ENCODE peak calls at places on chromosome 15, in ten cellular contexts. One of them, this sample, is unnamed.

GRCh38 chr15:60121845-60122244 is 117.7 kb downstream of the FOXB1 start:
- DNase-seq in RWPE1: no peak
- DNase-seq in kidney tubule cell: peak; percentile 73
- DNase-seq in myocyte: no peak
- DNase-seq in GM12864: peak; percentile 41
- DNase-seq in HepG2: no peak
- DNase-seq in GM10248: no peak
- DNase-seq in hepatic stellate cell: no peak
- DNase-seq in Caco-2: no peak
- DNase-seq in hepatocyte: no peak
- DNase-seq in this sample: no peak

GRCh38 chr15:41377978-41378377 is 24.3 kb downstream of the NDUFAF1 start:
- DNase-seq in Caco-2: no peak
- DNase-seq in hepatocyte: no peak
- DNase-seq in hepatic stellate cell: no peak
- DNase-seq in myocyte: no peak
- DNase-seq in HepG2: no peak
- DNase-seq in RWPE1: peak; percentile 15
- DNase-seq in GM12864: no peak
- DNase-seq in kidney tubule cell: peak; percentile 40
- DNase-seq in GM10248: no peak
- DNase-seq in this sample: no peak

GRCh38 chr15:70423267-70423666 is 325.6 kb upstream of the TLE3 start:
- DNase-seq in HepG2: no peak
- DNase-seq in Caco-2: no peak
- DNase-seq in RWPE1: no peak
- DNase-seq in GM10248: no peak
- DNase-seq in kidney tubule cell: no peak
- DNase-seq in hepatic stellate cell: no peak
- DNase-seq in GM12864: no peak
- DNase-seq in myocyte: no peak
- DNase-seq in hepatocyte: no peak
- DNase-seq in this sample: no peak

GRCh38 chr15:95682129-95682528 is 648.4 kb upstream of the NR2F2 start:
- DNase-seq in myocyte: peak; percentile 26
- DNase-seq in GM12864: no peak
- DNase-seq in Caco-2: no peak
- DNase-seq in HepG2: no peak
- DNase-seq in RWPE1: no peak
- DNase-seq in GM10248: no peak
- DNase-seq in hepatocyte: no peak
- DNase-seq in kidney tubule cell: no peak
- DNase-seq in hepatic stellate cell: no peak
- DNase-seq in this sample: no peak

GRCh38 chr15:64775551-64776401 is at the start of gene RBPMS2:
- DNase-seq in HepG2: no peak
- DNase-seq in hepatocyte: peak; percentile 57
- DNase-seq in GM12864: no peak
- DNase-seq in kidney tubule cell: no peak
- DNase-seq in RWPE1: peak; percentile 21
- DNase-seq in Caco-2: no peak
- DNase-seq in hepatic stellate cell: no peak
- DNase-seq in GM10248: peak; percentile 68
- DNase-seq in myocyte: peak; percentile 7
- DNase-seq in this sample: no peak

GRCh38 chr15:75229191-75230015 is 27.7 kb downstream of the C15orf39 start:
- DNase-seq in GM10248: no peak
- DNase-seq in hepatocyte: no peak
- DNase-seq in Caco-2: peak; percentile 26
- DNase-seq in GM12864: no peak
- DNase-seq in myocyte: no peak
- DNase-seq in kidney tubule cell: no peak
- DNase-seq in RWPE1: no peak
- DNase-seq in HepG2: no peak
- DNase-seq in hepatic stellate cell: peak; percentile 71
- DNase-seq in this sample: no peak

GRCh38 chr15:25090073-25090733 is 135.4 kb downstream of the SNRPN start:
- DNase-seq in HepG2: no peak
- DNase-seq in GM12864: no peak
- DNase-seq in kidney tubule cell: no peak
- DNase-seq in hepatic stellate cell: no peak
- DNase-seq in RWPE1: no peak
- DNase-seq in hepatocyte: no peak
- DNase-seq in myocyte: no peak
- DNase-seq in GM10248: no peak
- DNase-seq in Caco-2: no peak
- DNase-seq in this sample: no peak

GRCh38 chr15:68783226-68784054 is 37.3 kb downstream of the ANP32A start:
- DNase-seq in RWPE1: peak; percentile 51
- DNase-seq in Caco-2: peak; percentile 48
- DNase-seq in kidney tubule cell: peak; percentile 35
- DNase-seq in hepatocyte: peak; percentile 51
- DNase-seq in hepatic stellate cell: no peak
- DNase-seq in myocyte: no peak
- DNase-seq in HepG2: peak; percentile 19
- DNase-seq in GM10248: peak; percentile 70
- DNase-seq in GM12864: no peak
- DNase-seq in this sample: no peak

GRCh38 chr15:73019733-73020132 is 32.5 kb upstream of the NEO1 start:
- DNase-seq in myocyte: no peak
- DNase-seq in HepG2: no peak
- DNase-seq in hepatocyte: no peak
- DNase-seq in GM12864: no peak
- DNase-seq in kidney tubule cell: no peak
- DNase-seq in hepatic stellate cell: no peak
- DNase-seq in Caco-2: no peak
- DNase-seq in RWPE1: no peak
- DNase-seq in GM10248: no peak
- DNase-seq in this sample: no peak

GRCh38 chr15:25671132-25671531 is 192.0 kb downstream of the ATP10A start:
- DNase-seq in RWPE1: no peak
- DNase-seq in HepG2: no peak
- DNase-seq in Caco-2: no peak
- DNase-seq in hepatocyte: peak; percentile 34
- DNase-seq in kidney tubule cell: no peak
- DNase-seq in GM12864: no peak
- DNase-seq in hepatic stellate cell: peak; percentile 25
- DNase-seq in myocyte: peak; percentile 47
- DNase-seq in GM10248: no peak
- DNase-seq in this sample: no peak

This sample was measured in HS-27A.